ENCODE peak calls at places on chromosomes 4 and X, in six cellular contexts. X, L, U, O, F and Z are unnamed samples.

GRCh38 chr4:114012749-114013148 is 33.3 kb upstream of the ARSJ start:
- DNase-seq in F (no peak), O (no peak), U (no peak), L (no peak), X (no peak), Z (no peak)

GRCh38 chr4:25795566-25796454 is 67.0 kb downstream of the SEL1L3 start:
- DNase-seq in O (no peak), L (no peak), U (no peak), F (peak), X (no peak), Z (no peak)

GRCh38 chr4:95591278-95591677 is 42.5 kb upstream of the UNC5C start:
- DNase-seq in F (no peak), L (no peak), O (no peak), X (no peak), U (no peak), Z (no peak)

GRCh38 chr4:135672202-135672601 is 1470.6 kb upstream of the PABPC4L start:
- DNase-seq in O (no peak), U (no peak), L (no peak), X (no peak), F (no peak), Z (no peak)

GRCh38 chr4:47017494-47017893 is 13.9 kb upstream of the GABRB1 start:
- DNase-seq in L (no peak), X (no peak), F (no peak), U (no peak), O (no peak), Z (no peak)

GRCh38 chr4:91092398-91092955 is 965.3 kb downstream of the CCSER1 start:
- DNase-seq in U (no peak), F (no peak), X (no peak), O (no peak), L (no peak), Z (no peak)

GRCh38 chr4:113575391-113575790 is 186.1 kb downstream of the CAMK2D start:
- DNase-seq in U (no peak), X (no peak), L (no peak), O (no peak), F (no peak), Z (no peak)

GRCh38 chr4:42655921-42656735 is 777 bp downstream of the ATP8A1 start:
- DNase-seq in O (peak), F (no peak), L (peak), U (peak), X (peak), Z (no peak)

GRCh38 chr4:791866-792630 is 33.9 kb downstream of the CPLX1 start:
- DNase-seq in X (peak), U (peak), O (peak), F (no peak), L (peak), Z (no peak)

GRCh38 chr4:110663738-110664444 is 41.0 kb upstream of the PITX2 start:
- DNase-seq in F (peak), U (no peak), L (no peak), X (no peak), O (no peak), Z (no peak)

GRCh38 chrX:24877854-24878650 is 137.7 kb downstream of the ARX start:
- DNase-seq in U (no peak), L (no peak), O (no peak), X (no peak), F (no peak), Z (peak)

GRCh38 chrX:84487365-84488353 is 14.6 kb downstream of the HDX start:
- DNase-seq in L (no peak), X (no peak), F (no peak), O (no peak), U (no peak), Z (no peak)

GRCh38 chrX:139596068-139596467 is 65.5 kb downstream of the F9 start:
- DNase-seq in L (no peak), O (no peak), F (no peak), X (no peak), U (no peak), Z (no peak)